ENCODE peak calls at places on chromosomes 13 and 19, in four cellular contexts. M is HL-60, K is K562, W is GM12878. B is an unnamed sample.

GRCh38 chr13:109281017-109281416 is 505.4 kb downstream of the IRS2 start:
- DNase-seq in M (no peak), K (no peak), W (no peak), B (no peak)

GRCh38 chr13:39073983-39074382 is 35.7 kb downstream of the NHLRC3 start:
- DNase-seq in M (no peak), K (no peak), W (no peak), B (no peak)

GRCh38 chr13:113943821-113944565 is 29.9 kb downstream of the C13orf46 start:
- DNase-seq in M (no peak), K (no peak), W (no peak), B (no peak)

GRCh38 chr13:31703780-31704179 is 35.5 kb upstream of the RXFP2 start:
- DNase-seq in M (no peak), K (no peak), W (no peak), B (no peak)

GRCh38 chr19:1088419-1089066 is 6.6 kb downstream of the POLR2E start:
- DNase-seq in M (no peak), K (no peak), W (no peak), B (no peak)

GRCh38 chr13:71320452-71320851 is 546.6 kb downstream of the DACH1 start:
- DNase-seq in M (peak; percentile 51), K (peak; percentile 1), W (no peak), B (no peak)

GRCh38 chr19:29263305-29264080 is 50.5 kb upstream of the UQCRFS1 start:
- DNase-seq in M (peak; percentile 38), K (peak; percentile 57), W (no peak), B (peak; percentile 27)

GRCh38 chr13:96817336-96817941 is 176.8 kb downstream of the OXGR1 start:
- DNase-seq in M (no peak), K (no peak), W (no peak), B (no peak)

GRCh38 chr19:16429066-16429758 is 42.6 kb downstream of the EPS15L1 start:
- DNase-seq in M (no peak), K (no peak), W (no peak), B (no peak)

GRCh38 chr13:32408999-32409313 is 19.0 kb downstream of the N4BP2L1 start:
- DNase-seq in M (no peak), K (no peak), W (no peak), B (no peak)

GRCh38 chr19:13040232-13040915 is 45.1 kb downstream of the NFIX start:
- DNase-seq in M (no peak), K (no peak), W (no peak), B (no peak)

GRCh38 chr13:23432589-23432988 is 913 bp downstream of the SACS start:
- DNase-seq in M (no peak), K (no peak), W (no peak), B (no peak)

GRCh38 chr13:106533101-106533939 is 2.1 kb downstream of the EFNB2 start:
- DNase-seq in M (peak; percentile 63), K (no peak), W (no peak), B (no peak)

GRCh38 chr19:54114340-54114826 is 1.1 kb downstream of the TFPT start:
- DNase-seq in M (peak; percentile 79), K (no peak), W (no peak), B (no peak)

GRCh38 chr13:32427852-32428580 is at the start of gene N4BP2L1:
- DNase-seq in M (peak; percentile 55), K (no peak), W (peak; percentile 87), B (peak; percentile 50)

GRCh38 chr19:33304760-33305647 is 2.7 kb upstream of the CEBPA start:
- DNase-seq in M (peak; percentile 59), K (peak; percentile 56), W (no peak), B (no peak)

GRCh38 chr13:103876571-103876970 is 810.4 kb upstream of the SLC10A2 start:
- DNase-seq in M (no peak), K (no peak), W (no peak), B (no peak)

GRCh38 chr19:14401468-14401867 is 17.7 kb downstream of the DDX39A start:
- DNase-seq in M (no peak), K (no peak), W (no peak), B (no peak)

GRCh38 chr19:30227661-30228112 is 144.5 kb upstream of the ZNF536 start:
- DNase-seq in M (peak; percentile 49), K (peak; percentile 71), W (no peak), B (peak; percentile 77)

GRCh38 chr19:9865732-9866627 is 30.9 kb downstream of the PIN1 start:
- DNase-seq in M (no peak), K (no peak), W (no peak), B (no peak)

GRCh38 chr13:20160346-20161274 is at the start of gene GJA3:
- DNase-seq in M (peak; percentile 63), K (peak; percentile 41), W (no peak), B (peak; percentile 41)

GRCh38 chr19:15779756-15780476 is 7.5 kb upstream of the OR10H5 start:
- DNase-seq in M (no peak), K (no peak), W (no peak), B (no peak)

GRCh38 chr13:112994084-112994780 is 25.2 kb downstream of the MCF2L start:
- DNase-seq in M (no peak), K (no peak), W (no peak), B (no peak)

GRCh38 chr19:55369651-55370304 is 485 bp downstream of the IL11 start:
- DNase-seq in M (no peak), K (peak; percentile 82), W (no peak), B (no peak)

GRCh38 chr19:40035996-40036395 is 20.0 kb downstream of the ZNF780B start:
- DNase-seq in M (no peak), K (no peak), W (no peak), B (no peak)

GRCh38 chr13:111020021-111020420 is 95.1 kb upstream of the ARHGEF7 start:
- DNase-seq in M (no peak), K (no peak), W (no peak), B (no peak)

GRCh38 chr13:93182406-93182805 is 44.2 kb upstream of the GPC6 start:
- DNase-seq in M (no peak), K (no peak), W (no peak), B (no peak)
- TF ChIP-seq SPI1 in M (no peak), K (no peak), W (no peak), B (no peak)

DNA sequence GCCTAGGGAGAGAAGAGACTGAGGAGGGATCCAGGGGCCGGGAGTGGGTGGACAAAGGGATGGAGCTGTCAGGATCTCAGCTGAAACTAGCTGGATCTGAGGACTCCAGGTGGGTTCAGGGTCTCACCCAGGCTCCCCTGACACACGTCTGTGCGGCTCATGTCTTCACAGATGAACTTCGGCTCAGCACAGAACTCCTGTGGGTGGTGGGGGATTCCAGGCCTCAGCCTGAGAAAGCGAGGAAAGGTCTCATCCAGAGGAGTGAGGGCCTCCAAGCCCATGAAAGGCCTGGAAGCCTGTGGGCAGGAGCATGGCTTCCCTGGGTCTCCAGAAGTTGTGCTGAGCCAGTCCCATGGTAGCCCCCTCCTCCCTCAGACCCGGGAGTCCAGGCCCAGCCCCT is 1.4 kb downstream of the CAPN12 start:
- DNase-seq in M (no peak), K (no peak), W (no peak), B (peak; percentile 21)
- TF ChIP-seq SPI1 in M (no peak), K (no peak), W (no peak), B (no peak)

DNA sequence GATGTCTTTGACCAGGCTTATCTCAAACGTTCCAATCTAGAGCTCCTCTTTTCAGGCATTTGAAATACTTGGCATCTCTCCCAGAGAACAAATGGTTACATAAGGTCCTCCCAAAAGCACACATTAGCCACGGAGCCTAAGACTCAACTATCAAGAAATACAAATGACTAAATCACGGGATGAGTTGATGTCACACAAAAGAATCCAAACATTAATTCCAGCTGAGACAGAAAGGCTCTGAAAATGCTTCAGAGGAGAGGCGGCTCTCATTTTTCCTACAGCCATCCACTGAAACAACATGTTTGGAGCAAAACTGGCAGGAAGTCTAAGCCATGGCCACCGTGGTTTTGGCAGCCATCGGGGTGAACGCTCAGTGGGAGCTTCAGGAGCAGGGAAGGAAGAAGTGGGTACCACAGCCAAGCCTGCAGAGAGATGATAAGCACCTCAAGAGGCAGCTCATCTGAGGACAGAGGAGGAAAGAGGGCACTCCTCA is 122.5 kb downstream of the STK24 start:
- DNase-seq in M (no peak), K (no peak), W (no peak), B (no peak)
- TF ChIP-seq SPI1 in M (no peak), K (no peak), W (no peak), B (no peak)

DNA sequence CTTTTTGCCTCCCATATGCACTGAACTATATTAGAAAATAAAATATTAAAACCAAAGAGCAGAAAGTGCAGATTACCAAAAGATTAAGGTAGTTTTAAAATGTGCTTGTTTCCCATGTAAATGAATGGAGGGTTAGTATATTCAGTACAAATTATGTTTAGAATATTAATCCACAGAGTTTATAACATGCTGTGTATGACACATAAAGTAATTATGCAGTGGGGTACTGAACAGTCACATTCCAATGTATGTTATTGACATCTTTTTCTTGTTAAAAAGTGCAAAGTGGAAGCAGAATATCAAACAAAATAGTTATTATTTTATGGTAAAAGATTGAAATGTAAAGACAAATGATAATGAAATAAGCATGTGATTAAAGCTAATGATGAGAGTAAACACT is 79.3 kb downstream of the GPC6 start:
- DNase-seq in M (no peak), K (no peak), W (no peak), B (no peak)
- TF ChIP-seq SPI1 in M (no peak), K (no peak), W (no peak), B (no peak)

GRCh38 chr19:7372810-7373209 is 24.1 kb downstream of the ARHGEF18 start:
- DNase-seq in M (no peak), K (no peak), W (no peak), B (no peak)
- TF ChIP-seq SPI1 in M (no peak), K (no peak), W (no peak), B (no peak)

B was measured in GM12891.